ENCODE peak calls at places on chromosomes 1 and 21, in six cellular contexts. One of them, this sample, is unnamed.

GRCh38 chr21:38241029-38241740 is 15.6 kb upstream of the KCNJ15 start:
- DNase-seq in cardiac muscle cell: no peak
- DNase-seq in mammary epithelial cell: no peak
- DNase-seq in lower lobe of right lung: no peak
- DNase-seq in Karpas-422: no peak
- DNase-seq in left ventricle myocardium inferior: peak; percentile 24
- DNase-seq in this sample: no peak

GRCh38 chr1:154883919-154884867 is 14.1 kb upstream of the KCNN3 start:
- DNase-seq in Karpas-422: no peak
- DNase-seq in mammary epithelial cell: no peak
- DNase-seq in left ventricle myocardium inferior: no peak
- DNase-seq in cardiac muscle cell: no peak
- DNase-seq in lower lobe of right lung: no peak
- DNase-seq in this sample: no peak

GRCh38 chr1:63935148-63935547 is 161.3 kb downstream of the ROR1 start:
- DNase-seq in cardiac muscle cell: no peak
- DNase-seq in left ventricle myocardium inferior: no peak
- DNase-seq in lower lobe of right lung: no peak
- DNase-seq in mammary epithelial cell: peak; percentile 40
- DNase-seq in Karpas-422: no peak
- DNase-seq in this sample: no peak

GRCh38 chr1:194419721-194420120 is 1233.3 kb upstream of the B3GALT2 start:
- DNase-seq in mammary epithelial cell: no peak
- DNase-seq in Karpas-422: no peak
- DNase-seq in left ventricle myocardium inferior: no peak
- DNase-seq in lower lobe of right lung: no peak
- DNase-seq in cardiac muscle cell: no peak
- DNase-seq in this sample: no peak

GRCh38 chr21:15436031-15436430 is 293.8 kb upstream of the USP25 start:
- DNase-seq in left ventricle myocardium inferior: no peak
- DNase-seq in mammary epithelial cell: no peak
- DNase-seq in lower lobe of right lung: no peak
- DNase-seq in Karpas-422: no peak
- DNase-seq in cardiac muscle cell: no peak
- DNase-seq in this sample: no peak

GRCh38 chr1:237814319-237814924 is 76.3 kb downstream of the ZP4 start:
- DNase-seq in left ventricle myocardium inferior: no peak
- DNase-seq in mammary epithelial cell: no peak
- DNase-seq in lower lobe of right lung: no peak
- DNase-seq in cardiac muscle cell: peak; percentile 17
- DNase-seq in Karpas-422: peak; percentile 74
- DNase-seq in this sample: no peak

GRCh38 chr21:28308516-28308915 is 684.2 kb downstream of the LTN1 start:
- DNase-seq in lower lobe of right lung: no peak
- DNase-seq in left ventricle myocardium inferior: no peak
- DNase-seq in Karpas-422: no peak
- DNase-seq in cardiac muscle cell: no peak
- DNase-seq in mammary epithelial cell: peak; percentile 58
- DNase-seq in this sample: no peak

GRCh38 chr21:15029077-15029476 is 35.7 kb downstream of the NRIP1 start:
- DNase-seq in Karpas-422: no peak
- DNase-seq in left ventricle myocardium inferior: no peak
- DNase-seq in lower lobe of right lung: no peak
- DNase-seq in cardiac muscle cell: no peak
- DNase-seq in mammary epithelial cell: no peak
- DNase-seq in this sample: no peak

GRCh38 chr1:183913556-183913955 is 108.6 kb downstream of the RGL1 start:
- DNase-seq in lower lobe of right lung: no peak
- DNase-seq in Karpas-422: no peak
- DNase-seq in cardiac muscle cell: no peak
- DNase-seq in mammary epithelial cell: no peak
- DNase-seq in left ventricle myocardium inferior: no peak
- DNase-seq in this sample: no peak

GRCh38 chr1:53378061-53378460 is 50.2 kb upstream of the LRP8 start:
- DNase-seq in lower lobe of right lung: peak; percentile 24
- DNase-seq in left ventricle myocardium inferior: no peak
- DNase-seq in Karpas-422: no peak
- DNase-seq in cardiac muscle cell: no peak
- DNase-seq in mammary epithelial cell: no peak
- DNase-seq in this sample: no peak

GRCh38 chr21:33734326-33734725 is 92.0 kb downstream of the ITSN1 start:
- DNase-seq in Karpas-422: no peak
- DNase-seq in lower lobe of right lung: no peak
- DNase-seq in left ventricle myocardium inferior: no peak
- DNase-seq in cardiac muscle cell: no peak
- DNase-seq in mammary epithelial cell: no peak
- DNase-seq in this sample: no peak

GRCh38 chr1:16926491-16927195 is 4.9 kb downstream of the CROCC start:
- DNase-seq in Karpas-422: no peak
- DNase-seq in lower lobe of right lung: peak; percentile 35
- DNase-seq in mammary epithelial cell: no peak
- DNase-seq in cardiac muscle cell: no peak
- DNase-seq in left ventricle myocardium inferior: no peak
- DNase-seq in this sample: no peak

GRCh38 chr1:6143392-6143791 is 36.7 kb downstream of the CHD5 start:
- DNase-seq in Karpas-422: no peak
- DNase-seq in left ventricle myocardium inferior: no peak
- DNase-seq in cardiac muscle cell: no peak
- DNase-seq in lower lobe of right lung: no peak
- DNase-seq in mammary epithelial cell: peak; percentile 40
- DNase-seq in this sample: no peak

GRCh38 chr1:113929750-113930498 is 800 bp downstream of the HIPK1 start:
- DNase-seq in Karpas-422: peak; percentile 77
- DNase-seq in mammary epithelial cell: peak; percentile 44
- DNase-seq in lower lobe of right lung: peak; percentile 78
- DNase-seq in cardiac muscle cell: peak; percentile 71
- DNase-seq in left ventricle myocardium inferior: peak; percentile 31
- DNase-seq in this sample: peak; percentile 87

GRCh38 chr1:119711804-119712341 is at the start of gene PHGDH:
- DNase-seq in left ventricle myocardium inferior: peak; percentile 62
- DNase-seq in Karpas-422: no peak
- DNase-seq in cardiac muscle cell: peak; percentile 80
- DNase-seq in mammary epithelial cell: peak; percentile 88
- DNase-seq in lower lobe of right lung: peak; percentile 74
- DNase-seq in this sample: peak; percentile 6

GRCh38 chr1:89990976-89991831 is 3.7 kb upstream of the ZNF326 start:
- DNase-seq in Karpas-422: peak; percentile 82
- DNase-seq in lower lobe of right lung: no peak
- DNase-seq in left ventricle myocardium inferior: no peak
- DNase-seq in mammary epithelial cell: peak; percentile 57
- DNase-seq in cardiac muscle cell: no peak
- DNase-seq in this sample: no peak

GRCh38 chr1:109623601-109624161 is 4.0 kb downstream of the AMPD2 start:
- DNase-seq in lower lobe of right lung: no peak
- DNase-seq in Karpas-422: peak; percentile 76
- DNase-seq in left ventricle myocardium inferior: no peak
- DNase-seq in cardiac muscle cell: no peak
- DNase-seq in mammary epithelial cell: no peak
- DNase-seq in this sample: no peak

GRCh38 chr21:34360488-34361241 is 3.1 kb upstream of the KCNE2 start:
- DNase-seq in Karpas-422: peak; percentile 52
- DNase-seq in mammary epithelial cell: no peak
- DNase-seq in cardiac muscle cell: no peak
- DNase-seq in lower lobe of right lung: no peak
- DNase-seq in left ventricle myocardium inferior: no peak
- DNase-seq in this sample: no peak

GRCh38 chr1:245462161-245462560 is 307.4 kb downstream of the KIF26B start:
- DNase-seq in left ventricle myocardium inferior: no peak
- DNase-seq in Karpas-422: no peak
- DNase-seq in mammary epithelial cell: no peak
- DNase-seq in lower lobe of right lung: no peak
- DNase-seq in cardiac muscle cell: no peak
- DNase-seq in this sample: no peak

DNA sequence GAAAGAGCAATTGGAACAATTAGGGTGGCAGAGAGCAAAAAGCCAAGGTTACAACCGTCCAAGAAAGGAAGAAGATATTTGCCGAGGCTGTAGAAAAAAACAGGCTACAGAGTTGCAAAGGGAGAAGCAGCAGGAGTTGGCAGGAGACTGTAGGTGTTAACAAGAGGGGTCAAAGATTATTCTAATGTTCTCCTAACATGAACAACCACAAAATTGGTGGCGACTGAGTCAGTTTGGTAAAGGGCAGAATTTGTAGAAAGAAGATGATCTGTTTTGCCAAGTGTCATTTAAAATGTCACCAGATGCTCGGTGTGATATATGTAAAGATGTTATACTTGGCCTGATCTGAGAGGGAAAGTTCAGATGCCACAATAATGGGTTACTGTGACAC is 401 bp upstream of the PRUNE1 start:
- DNase-seq in cardiac muscle cell: no peak
- DNase-seq in left ventricle myocardium inferior: no peak
- DNase-seq in Karpas-422: no peak
- DNase-seq in mammary epithelial cell: no peak
- DNase-seq in lower lobe of right lung: no peak
- DNase-seq in this sample: no peak
- H3K4me3 ChIP-seq in cardiac muscle cell: peak overlapping the region; percentile 59
- H3K4me3 ChIP-seq in left ventricle myocardium inferior: peak overlapping the region; percentile 79
- H3K4me3 ChIP-seq in Karpas-422: peak overlapping the region; percentile 91
- H3K4me3 ChIP-seq in mammary epithelial cell: peak overlapping the region; percentile 23
- H3K4me3 ChIP-seq in lower lobe of right lung: peak overlapping the region; percentile 78
- H3K4me3 ChIP-seq in this sample: peak overlapping the region; percentile 69

DNA sequence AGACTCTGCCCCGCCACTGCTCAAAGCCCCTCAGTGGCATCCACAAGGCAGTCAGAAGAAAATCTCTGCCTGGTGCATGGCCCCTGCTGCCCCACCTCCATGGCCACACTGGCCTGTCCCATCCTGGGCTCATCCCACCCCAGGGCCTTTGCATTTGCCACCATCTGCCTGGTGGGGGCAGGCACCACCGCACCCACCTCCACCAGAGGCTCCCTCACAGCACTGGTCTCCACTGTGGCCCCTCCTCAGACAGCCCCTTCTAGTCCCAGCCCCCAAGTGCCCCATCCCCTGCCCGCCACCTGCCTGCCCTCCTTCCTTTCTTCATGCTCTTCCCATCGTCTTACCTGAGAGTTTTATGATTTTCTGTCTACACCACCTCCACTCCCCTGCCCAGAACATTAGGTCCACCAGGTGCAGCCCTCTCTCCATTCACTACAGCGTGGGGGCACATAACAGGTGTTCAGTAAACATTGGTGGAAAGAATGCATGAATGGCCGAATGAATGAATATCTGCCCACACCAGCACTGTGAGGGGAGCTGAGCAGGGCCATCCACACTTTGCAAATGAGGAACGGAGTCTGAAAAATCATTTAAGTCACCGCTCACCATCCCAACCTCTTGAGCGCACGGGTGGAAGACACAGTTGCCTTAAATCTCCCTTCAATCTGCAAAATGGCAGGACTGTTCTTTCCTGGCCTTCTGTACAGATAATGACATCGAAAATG is 2.1 kb downstream of the PRDM15 start:
- DNase-seq in lower lobe of right lung: no peak
- DNase-seq in left ventricle myocardium inferior: no peak
- DNase-seq in cardiac muscle cell: no peak
- DNase-seq in mammary epithelial cell: no peak
- DNase-seq in Karpas-422: no peak
- DNase-seq in this sample: no peak
- H3K4me3 ChIP-seq in lower lobe of right lung: peak overlapping the region; percentile 91
- H3K4me3 ChIP-seq in left ventricle myocardium inferior: peak overlapping the region; percentile 92
- H3K4me3 ChIP-seq in cardiac muscle cell: no peak overlapping the region
- H3K4me3 ChIP-seq in mammary epithelial cell: no peak overlapping the region
- H3K4me3 ChIP-seq in Karpas-422: no peak overlapping the region
- H3K4me3 ChIP-seq in this sample: no peak overlapping the region

GRCh38 chr1:161017756-161018630 is 3.0 kb downstream of the F11R start:
- DNase-seq in lower lobe of right lung: no peak
- DNase-seq in cardiac muscle cell: no peak
- DNase-seq in mammary epithelial cell: no peak
- DNase-seq in left ventricle myocardium inferior: no peak
- DNase-seq in Karpas-422: no peak
- DNase-seq in this sample: no peak

GRCh38 chr1:161019767-161020572 is 982 bp downstream of the F11R start:
- DNase-seq in left ventricle myocardium inferior: no peak
- DNase-seq in mammary epithelial cell: peak; percentile 95
- DNase-seq in cardiac muscle cell: no peak
- DNase-seq in lower lobe of right lung: no peak
- DNase-seq in Karpas-422: no peak
- DNase-seq in this sample: no peak

GRCh38 chr1:161020573-161021167 is at the start of gene F11R:
- DNase-seq in lower lobe of right lung: peak; percentile 79
- DNase-seq in Karpas-422: no peak
- DNase-seq in cardiac muscle cell: peak; percentile 81
- DNase-seq in mammary epithelial cell: peak; percentile 87
- DNase-seq in left ventricle myocardium inferior: no peak
- DNase-seq in this sample: no peak

GRCh38 chr1:161021168-161021958 is 411 bp upstream of the F11R start:
- DNase-seq in lower lobe of right lung: peak; percentile 97
- DNase-seq in cardiac muscle cell: peak; percentile 87
- DNase-seq in mammary epithelial cell: peak; percentile 100
- DNase-seq in left ventricle myocardium inferior: peak; percentile 79
- DNase-seq in Karpas-422: peak; percentile 82
- DNase-seq in this sample: peak; percentile 85

GRCh38 chr1:161018631-161018930 is 2.4 kb downstream of the F11R start:
- DNase-seq in left ventricle myocardium inferior: no peak
- DNase-seq in cardiac muscle cell: no peak
- DNase-seq in mammary epithelial cell: no peak
- DNase-seq in lower lobe of right lung: no peak
- DNase-seq in Karpas-422: no peak
- DNase-seq in this sample: no peak
- H3K4me3 ChIP-seq in left ventricle myocardium inferior: no peak overlapping the region
- H3K4me3 ChIP-seq in cardiac muscle cell: peak overlapping the region; percentile 51
- H3K4me3 ChIP-seq in mammary epithelial cell: peak overlapping the region; percentile 68
- H3K4me3 ChIP-seq in lower lobe of right lung: peak overlapping the region; percentile 91
- H3K4me3 ChIP-seq in Karpas-422: no peak overlapping the region
- H3K4me3 ChIP-seq in this sample: no peak overlapping the region

DNA sequence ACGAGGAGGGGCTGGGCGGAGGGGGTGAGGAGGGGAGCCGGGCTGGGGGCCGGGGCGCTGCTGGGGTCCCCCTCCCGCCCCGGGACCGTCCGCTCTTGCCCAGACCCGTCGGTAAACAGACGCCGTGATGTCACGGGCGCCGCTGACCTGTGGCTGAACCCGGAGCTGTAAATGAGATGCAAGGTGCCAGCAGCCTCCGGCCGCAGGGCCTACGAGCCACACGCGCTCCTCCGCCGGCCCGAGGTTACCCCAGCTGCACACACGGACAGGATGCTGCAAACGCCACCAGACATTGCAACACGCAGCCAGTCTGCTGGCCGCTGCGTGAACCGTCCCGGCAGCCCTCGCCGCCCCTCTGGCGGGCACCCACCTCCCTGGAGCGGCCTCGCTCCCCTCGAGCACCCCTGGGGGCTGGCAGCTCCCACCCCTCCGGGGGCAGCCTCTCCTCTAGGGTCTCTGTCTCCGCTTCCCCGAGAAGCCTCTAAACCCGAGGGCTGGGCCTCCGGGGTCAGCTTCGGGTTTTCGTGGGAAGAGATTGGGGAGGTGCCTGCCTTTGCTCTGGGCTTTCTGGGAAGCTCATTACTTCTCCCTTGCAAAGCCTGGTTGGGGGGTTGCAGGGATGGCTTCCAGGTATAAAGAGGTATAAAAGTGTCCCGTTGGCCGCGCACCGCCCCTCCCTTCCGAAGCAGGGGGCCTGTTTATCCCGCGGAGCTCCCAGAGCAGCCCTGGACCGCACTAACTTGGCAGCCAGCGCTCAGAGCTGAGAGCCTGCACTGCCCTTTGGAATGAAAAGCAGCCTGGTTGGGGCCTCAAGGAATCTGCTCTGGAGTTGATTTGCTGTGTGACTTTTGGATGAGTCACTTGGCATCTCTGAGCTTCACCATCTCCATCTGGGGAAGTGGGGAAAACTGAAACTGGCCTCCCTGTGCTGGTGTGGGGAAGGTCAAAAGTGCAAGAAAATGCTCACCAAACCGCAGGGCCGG is 21.9 kb downstream of the DHRS3 start:
- DNase-seq in lower lobe of right lung: peak; percentile 94
- DNase-seq in mammary epithelial cell: peak; percentile 84
- DNase-seq in left ventricle myocardium inferior: peak; percentile 91
- DNase-seq in Karpas-422: no peak
- DNase-seq in cardiac muscle cell: peak; percentile 79
- DNase-seq in this sample: no peak
- H3K4me3 ChIP-seq in lower lobe of right lung: peak overlapping the region; percentile 48
- H3K4me3 ChIP-seq in mammary epithelial cell: peak overlapping the region; percentile 10
- H3K4me3 ChIP-seq in left ventricle myocardium inferior: peak overlapping the region; percentile 54
- H3K4me3 ChIP-seq in Karpas-422: no peak overlapping the region
- H3K4me3 ChIP-seq in cardiac muscle cell: peak overlapping the region; percentile 29
- H3K4me3 ChIP-seq in this sample: no peak overlapping the region